ENCODE peak calls at places on chromosomes 16 and 17, in eight cellular contexts. One of them, this sample, is unnamed.

GRCh38 chr16:53433509-53433908 is 762 bp upstream of the RBL2 start:
- DNase-seq in naive thymus-derived CD4-positive, alpha-beta T cell: no peak
- DNase-seq in endodermal cell: no peak
- DNase-seq in cardiac muscle cell: no peak
- DNase-seq in neuronal stem cell: no peak
- DNase-seq in stomach: no peak
- DNase-seq in prostate gland: peak; percentile 46
- DNase-seq in fibroblast of lung: no peak
- DNase-seq in this sample: no peak

GRCh38 chr17:17938388-17939107 is 33.7 kb downstream of the TOM1L2 start:
- DNase-seq in naive thymus-derived CD4-positive, alpha-beta T cell: no peak
- DNase-seq in endodermal cell: no peak
- DNase-seq in cardiac muscle cell: peak; percentile 41
- DNase-seq in neuronal stem cell: no peak
- DNase-seq in stomach: no peak
- DNase-seq in prostate gland: no peak
- DNase-seq in fibroblast of lung: no peak
- DNase-seq in this sample: no peak

GRCh38 chr16:27251561-27252205 is 16.9 kb downstream of the NSMCE1 start:
- DNase-seq in naive thymus-derived CD4-positive, alpha-beta T cell: no peak
- DNase-seq in endodermal cell: peak; percentile 17
- DNase-seq in cardiac muscle cell: no peak
- DNase-seq in neuronal stem cell: no peak
- DNase-seq in stomach: no peak
- DNase-seq in prostate gland: no peak
- DNase-seq in fibroblast of lung: no peak
- DNase-seq in this sample: no peak

GRCh38 chr16:65600629-65601028 is 478.8 kb upstream of the CDH11 start:
- DNase-seq in naive thymus-derived CD4-positive, alpha-beta T cell: no peak
- DNase-seq in endodermal cell: no peak
- DNase-seq in cardiac muscle cell: no peak
- DNase-seq in neuronal stem cell: no peak
- DNase-seq in stomach: no peak
- DNase-seq in prostate gland: no peak
- DNase-seq in fibroblast of lung: no peak
- DNase-seq in this sample: no peak

GRCh38 chr16:67733734-67734470 is 14.8 kb upstream of the GFOD2 start:
- DNase-seq in naive thymus-derived CD4-positive, alpha-beta T cell: no peak
- DNase-seq in endodermal cell: no peak
- DNase-seq in cardiac muscle cell: no peak
- DNase-seq in neuronal stem cell: no peak
- DNase-seq in stomach: no peak
- DNase-seq in prostate gland: no peak
- DNase-seq in fibroblast of lung: no peak
- DNase-seq in this sample: no peak

GRCh38 chr17:42266918-42267766 is 9.0 kb downstream of the STAT5B start:
- DNase-seq in naive thymus-derived CD4-positive, alpha-beta T cell: no peak
- DNase-seq in endodermal cell: no peak
- DNase-seq in cardiac muscle cell: no peak
- DNase-seq in neuronal stem cell: no peak
- DNase-seq in stomach: no peak
- DNase-seq in prostate gland: no peak
- DNase-seq in fibroblast of lung: peak; percentile 99
- DNase-seq in this sample: peak; percentile 64

GRCh38 chr16:57480754-57481230 is 5.5 kb downstream of the DOK4 start:
- DNase-seq in naive thymus-derived CD4-positive, alpha-beta T cell: no peak
- DNase-seq in endodermal cell: no peak
- DNase-seq in cardiac muscle cell: no peak
- DNase-seq in neuronal stem cell: no peak
- DNase-seq in stomach: no peak
- DNase-seq in prostate gland: no peak
- DNase-seq in fibroblast of lung: no peak
- DNase-seq in this sample: no peak

GRCh38 chr16:50300942-50301625 is 34.7 kb downstream of the ADCY7 start:
- DNase-seq in naive thymus-derived CD4-positive, alpha-beta T cell: no peak
- DNase-seq in endodermal cell: no peak
- DNase-seq in cardiac muscle cell: no peak
- DNase-seq in neuronal stem cell: no peak
- DNase-seq in stomach: no peak
- DNase-seq in prostate gland: no peak
- DNase-seq in fibroblast of lung: peak; percentile 69
- DNase-seq in this sample: no peak

GRCh38 chr16:19281246-19281645 is 4.3 kb upstream of the CLEC19A start:
- DNase-seq in naive thymus-derived CD4-positive, alpha-beta T cell: no peak
- DNase-seq in endodermal cell: peak; percentile 19
- DNase-seq in cardiac muscle cell: no peak
- DNase-seq in neuronal stem cell: no peak
- DNase-seq in stomach: no peak
- DNase-seq in prostate gland: no peak
- DNase-seq in fibroblast of lung: no peak
- DNase-seq in this sample: no peak

GRCh38 chr17:64420143-64420670 is 28.7 kb upstream of the MILR1 start:
- DNase-seq in naive thymus-derived CD4-positive, alpha-beta T cell: no peak
- DNase-seq in endodermal cell: peak; percentile 73
- DNase-seq in cardiac muscle cell: peak; percentile 77
- DNase-seq in neuronal stem cell: peak; percentile 63
- DNase-seq in stomach: no peak
- DNase-seq in prostate gland: peak; percentile 46
- DNase-seq in fibroblast of lung: peak; percentile 90
- DNase-seq in this sample: peak; percentile 11

GRCh38 chr17:58829172-58829637 is 73.6 kb downstream of the PPM1E start:
- DNase-seq in naive thymus-derived CD4-positive, alpha-beta T cell: no peak
- DNase-seq in endodermal cell: no peak
- DNase-seq in cardiac muscle cell: no peak
- DNase-seq in neuronal stem cell: no peak
- DNase-seq in stomach: no peak
- DNase-seq in prostate gland: no peak
- DNase-seq in fibroblast of lung: no peak
- DNase-seq in this sample: no peak

GRCh38 chr17:80920406-80920805 is 71.2 kb upstream of the CHMP6 start:
- DNase-seq in naive thymus-derived CD4-positive, alpha-beta T cell: no peak
- DNase-seq in endodermal cell: no peak
- DNase-seq in cardiac muscle cell: no peak
- DNase-seq in neuronal stem cell: no peak
- DNase-seq in stomach: no peak
- DNase-seq in prostate gland: no peak
- DNase-seq in fibroblast of lung: peak; percentile 12
- DNase-seq in this sample: no peak

GRCh38 chr16:48539485-48540221 is 70.3 kb downstream of the N4BP1 start:
- DNase-seq in naive thymus-derived CD4-positive, alpha-beta T cell: no peak
- DNase-seq in endodermal cell: no peak
- DNase-seq in cardiac muscle cell: no peak
- DNase-seq in neuronal stem cell: no peak
- DNase-seq in stomach: no peak
- DNase-seq in prostate gland: no peak
- DNase-seq in fibroblast of lung: no peak
- DNase-seq in this sample: no peak

GRCh38 chr16:58272855-58273254 is 22.0 kb downstream of the PRSS54 start:
- DNase-seq in naive thymus-derived CD4-positive, alpha-beta T cell: no peak
- DNase-seq in endodermal cell: no peak
- DNase-seq in cardiac muscle cell: no peak
- DNase-seq in neuronal stem cell: no peak
- DNase-seq in stomach: no peak
- DNase-seq in prostate gland: no peak
- DNase-seq in fibroblast of lung: no peak
- DNase-seq in this sample: no peak

GRCh38 chr17:35243459-35244204 is 760 bp downstream of the SLFN5 start:
- DNase-seq in naive thymus-derived CD4-positive, alpha-beta T cell: peak; percentile 13
- DNase-seq in endodermal cell: peak; percentile 77
- DNase-seq in cardiac muscle cell: peak; percentile 38
- DNase-seq in neuronal stem cell: peak; percentile 24
- DNase-seq in stomach: peak; percentile 49
- DNase-seq in prostate gland: peak; percentile 46
- DNase-seq in fibroblast of lung: peak; percentile 80
- DNase-seq in this sample: peak; percentile 55

GRCh38 chr17:73934696-73935095 is 268.8 kb upstream of the RPL38 start:
- DNase-seq in naive thymus-derived CD4-positive, alpha-beta T cell: no peak
- DNase-seq in endodermal cell: peak; percentile 28
- DNase-seq in cardiac muscle cell: no peak
- DNase-seq in neuronal stem cell: no peak
- DNase-seq in stomach: no peak
- DNase-seq in prostate gland: no peak
- DNase-seq in fibroblast of lung: no peak
- DNase-seq in this sample: no peak

GRCh38 chr17:58703137-58703846 is 10.9 kb downstream of the RAD51C start:
- DNase-seq in naive thymus-derived CD4-positive, alpha-beta T cell: no peak
- DNase-seq in endodermal cell: no peak
- DNase-seq in cardiac muscle cell: no peak
- DNase-seq in neuronal stem cell: no peak
- DNase-seq in stomach: no peak
- DNase-seq in prostate gland: no peak
- DNase-seq in fibroblast of lung: peak; percentile 42
- DNase-seq in this sample: no peak

GRCh38 chr16:626787-627457 is 3.9 kb upstream of the WFIKKN1 start:
- DNase-seq in naive thymus-derived CD4-positive, alpha-beta T cell: no peak
- DNase-seq in endodermal cell: no peak
- DNase-seq in cardiac muscle cell: no peak
- DNase-seq in neuronal stem cell: no peak
- DNase-seq in stomach: no peak
- DNase-seq in prostate gland: no peak
- DNase-seq in fibroblast of lung: peak; percentile 97
- DNase-seq in this sample: no peak

DNA sequence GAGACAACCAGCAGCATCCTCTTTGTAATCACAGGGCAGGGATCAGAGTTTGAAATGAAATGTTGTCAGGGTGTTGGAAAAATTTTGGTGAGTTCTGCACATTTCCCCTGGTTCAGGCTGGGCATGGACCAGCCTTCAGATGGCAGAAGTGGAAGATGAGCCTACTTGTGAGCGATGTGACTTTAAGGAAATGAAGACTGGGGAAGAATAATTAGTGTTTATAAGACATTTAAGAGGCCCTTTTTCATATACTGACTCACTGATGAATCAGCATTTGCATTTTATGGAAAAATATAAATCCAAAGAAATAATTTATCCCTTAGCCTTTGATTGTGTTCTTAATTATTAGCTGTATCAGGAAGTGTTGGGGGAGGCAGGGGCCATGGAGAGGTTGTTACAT is 20.9 kb downstream of the GPR179 start:
- DNase-seq in naive thymus-derived CD4-positive, alpha-beta T cell: no peak
- DNase-seq in endodermal cell: peak; percentile 7
- DNase-seq in cardiac muscle cell: no peak
- DNase-seq in neuronal stem cell: no peak
- DNase-seq in stomach: no peak
- DNase-seq in prostate gland: no peak
- DNase-seq in fibroblast of lung: peak; percentile 49
- DNase-seq in this sample: no peak
- H3K4me1 ChIP-seq in naive thymus-derived CD4-positive, alpha-beta T cell: no peaks in the 10 kb centered on the region
- H3K4me1 ChIP-seq in endodermal cell: peaks cover 11% of the 10 kb centered on the region
- H3K4me1 ChIP-seq in cardiac muscle cell: peaks cover 13% of the 10 kb centered on the region
- H3K4me1 ChIP-seq in neuronal stem cell: peaks cover 11% of the 10 kb centered on the region
- H3K4me1 ChIP-seq in stomach: peaks cover 15% of the 10 kb centered on the region
- H3K4me1 ChIP-seq in prostate gland: no peaks in the 10 kb centered on the region
- H3K4me1 ChIP-seq in fibroblast of lung: peaks cover 7% of the 10 kb centered on the region
- H3K4me1 ChIP-seq in this sample: no peaks in the 10 kb centered on the region

DNA sequence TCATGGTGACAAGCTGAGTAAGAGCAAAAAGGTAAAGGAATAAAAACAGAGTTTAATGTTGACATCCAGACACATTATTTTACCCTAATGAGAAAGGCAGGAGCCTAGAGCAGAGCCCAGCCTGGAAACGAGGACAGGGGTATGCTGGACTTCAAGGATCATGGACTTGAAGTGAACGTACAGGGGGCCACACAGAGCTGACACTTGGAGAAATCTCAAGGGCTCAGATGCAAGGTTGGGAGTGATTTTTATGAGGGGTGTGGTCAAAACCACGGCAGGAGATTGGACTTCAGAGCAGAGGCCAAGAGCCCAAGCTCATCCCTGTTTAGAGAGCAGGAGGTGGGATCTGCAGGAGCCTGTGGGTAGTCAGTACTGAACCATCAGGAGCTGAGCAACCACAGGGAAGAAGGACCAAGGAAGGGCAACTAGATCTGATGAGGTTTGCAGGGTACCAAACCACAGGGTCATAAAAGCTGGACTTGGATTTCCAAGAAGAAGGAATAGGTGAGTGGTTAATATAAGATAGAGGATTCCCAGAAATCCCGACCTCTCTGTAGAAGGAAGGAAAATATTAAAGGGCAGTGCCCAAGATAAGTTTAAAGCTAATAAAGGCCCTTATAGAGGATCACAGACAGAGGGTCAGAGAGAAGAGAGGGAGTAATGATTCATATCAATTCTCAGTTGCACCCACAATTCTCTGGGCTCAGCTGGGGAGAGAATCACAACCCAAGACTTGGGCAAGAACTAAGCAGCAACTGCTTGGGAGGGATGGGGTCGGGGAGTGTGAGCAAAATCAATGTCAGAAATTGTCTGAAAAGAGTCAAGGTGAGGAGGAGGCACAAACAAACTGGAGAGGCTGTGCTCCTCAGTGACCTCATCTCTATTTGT is 331.7 kb downstream of the SOX9 start:
- DNase-seq in naive thymus-derived CD4-positive, alpha-beta T cell: no peak
- DNase-seq in endodermal cell: no peak
- DNase-seq in cardiac muscle cell: no peak
- DNase-seq in neuronal stem cell: no peak
- DNase-seq in stomach: no peak
- DNase-seq in prostate gland: no peak
- DNase-seq in fibroblast of lung: no peak
- DNase-seq in this sample: no peak
- H3K27ac ChIP-seq in naive thymus-derived CD4-positive, alpha-beta T cell: no peak overlapping the region
- H3K27ac ChIP-seq in endodermal cell: no peak overlapping the region
- H3K27ac ChIP-seq in cardiac muscle cell: no peak overlapping the region
- H3K27ac ChIP-seq in neuronal stem cell: no peak overlapping the region
- H3K27ac ChIP-seq in stomach: no peak overlapping the region
- H3K27ac ChIP-seq in prostate gland: no peak overlapping the region
- H3K27ac ChIP-seq in fibroblast of lung: no peak overlapping the region
- H3K27ac ChIP-seq in this sample: no peak overlapping the region

GRCh38 chr17:70492368-70492767 is 323.0 kb downstream of the KCNJ2 start:
- DNase-seq in naive thymus-derived CD4-positive, alpha-beta T cell: no peak
- DNase-seq in endodermal cell: no peak
- DNase-seq in cardiac muscle cell: no peak
- DNase-seq in neuronal stem cell: no peak
- DNase-seq in stomach: no peak
- DNase-seq in prostate gland: no peak
- DNase-seq in fibroblast of lung: no peak
- DNase-seq in this sample: no peak
- H3K9me3 ChIP-seq in naive thymus-derived CD4-positive, alpha-beta T cell: no peaks in the 10 kb centered on the region
- H3K9me3 ChIP-seq in endodermal cell: no peaks in the 10 kb centered on the region
- H3K9me3 ChIP-seq in cardiac muscle cell: no peaks in the 10 kb centered on the region
- H3K9me3 ChIP-seq in neuronal stem cell: no peaks in the 10 kb centered on the region
- H3K9me3 ChIP-seq in stomach: no peaks in the 10 kb centered on the region
- H3K9me3 ChIP-seq in prostate gland: no peaks in the 10 kb centered on the region
- H3K9me3 ChIP-seq in fibroblast of lung: no peaks in the 10 kb centered on the region
- H3K9me3 ChIP-seq in this sample: no peaks in the 10 kb centered on the region

DNA sequence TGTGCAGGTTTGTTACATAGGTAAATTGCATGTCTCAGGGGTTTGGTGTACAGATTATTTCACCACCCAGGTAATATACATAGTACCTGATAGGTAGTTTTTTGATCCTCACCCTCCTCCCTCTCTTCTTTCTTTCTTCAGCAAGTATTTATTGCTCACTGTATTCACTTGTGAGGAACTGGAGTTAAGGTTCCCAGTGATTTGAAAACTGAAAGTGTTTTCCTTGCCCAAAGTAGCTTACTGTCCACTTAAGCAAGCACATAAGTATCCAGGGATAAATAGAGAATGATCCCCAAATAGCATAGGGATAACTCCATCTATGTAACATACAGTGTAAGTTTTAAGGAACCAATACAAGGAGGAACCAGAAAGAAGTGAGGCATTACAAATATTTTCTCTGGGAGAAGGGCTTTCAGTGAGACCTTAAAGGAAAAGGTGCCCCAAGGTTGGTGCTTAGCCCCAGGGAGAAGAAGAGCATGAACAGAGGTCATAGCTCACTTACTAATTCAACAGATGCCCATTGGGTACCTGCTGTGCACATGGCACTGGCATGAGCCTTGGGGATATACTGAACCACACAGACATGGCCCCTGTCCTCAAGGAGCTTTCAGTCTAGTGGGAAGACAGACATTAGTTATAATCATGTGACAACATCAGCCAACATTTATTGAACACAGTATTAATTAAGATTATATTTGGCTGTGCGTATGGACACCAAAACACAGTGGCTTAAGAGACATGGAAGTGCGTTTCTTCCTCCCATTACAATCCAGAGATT is 17.0 kb downstream of the MYL4 start:
- DNase-seq in naive thymus-derived CD4-positive, alpha-beta T cell: no peak
- DNase-seq in endodermal cell: no peak
- DNase-seq in cardiac muscle cell: no peak
- DNase-seq in neuronal stem cell: no peak
- DNase-seq in stomach: no peak
- DNase-seq in prostate gland: no peak
- DNase-seq in fibroblast of lung: peak; percentile 55
- DNase-seq in this sample: no peak
- H3K4me1 ChIP-seq in naive thymus-derived CD4-positive, alpha-beta T cell: no peaks in the 10 kb centered on the region
- H3K4me1 ChIP-seq in endodermal cell: no peaks in the 10 kb centered on the region
- H3K4me1 ChIP-seq in cardiac muscle cell: peaks cover 41% of the 10 kb centered on the region
- H3K4me1 ChIP-seq in neuronal stem cell: peaks cover 3% of the 10 kb centered on the region
- H3K4me1 ChIP-seq in stomach: peaks cover 34% of the 10 kb centered on the region
- H3K4me1 ChIP-seq in prostate gland: no peaks in the 10 kb centered on the region
- H3K4me1 ChIP-seq in fibroblast of lung: peaks cover 9% of the 10 kb centered on the region
- H3K4me1 ChIP-seq in this sample: peaks cover 5% of the 10 kb centered on the region